ENCODE peak calls at places on chromosomes 11 and 22, in four cellular contexts. T, U, C and G are unnamed samples.

GRCh38 chr11:2519879-2520735 is 75.3 kb downstream of the KCNQ1 start:
- DNase-seq in C (peak), U (no peak), T (no peak), G (no peak)

GRCh38 chr11:20980736-20981135 is 311.4 kb downstream of the NELL1 start:
- DNase-seq in U (no peak), C (no peak), T (no peak), G (no peak)

GRCh38 chr22:24760708-24761306 is 13.7 kb downstream of the PIWIL3 start:
- DNase-seq in T (no peak), C (no peak), U (no peak), G (no peak)

GRCh38 chr22:22235564-22235963 is 9.0 kb upstream of the VPREB1 start:
- DNase-seq in U (peak), T (peak), C (peak), G (no peak)

GRCh38 chr22:37225481-37225880 is 13.2 kb upstream of the SSTR3 start:
- DNase-seq in C (no peak), U (no peak), T (peak), G (no peak)

GRCh38 chr11:60377737-60378136 is 595 bp upstream of the MS4A7 start:
- DNase-seq in T (peak), C (no peak), U (no peak), G (no peak)

GRCh38 chr22:23142546-23143105 is 836 bp upstream of the RSPH14 start:
- DNase-seq in T (no peak), C (no peak), U (no peak), G (no peak)

GRCh38 chr11:88315981-88316441 is 21.5 kb downstream of the CTSC start:
- DNase-seq in C (no peak), T (no peak), U (no peak), G (no peak)

GRCh38 chr11:6402561-6402981 is 12.3 kb downstream of the SMPD1 start:
- DNase-seq in T (peak), C (no peak), U (peak), G (no peak)

GRCh38 chr11:35337136-35337918 is 82.0 kb downstream of the SLC1A2 start:
- DNase-seq in U (no peak), C (peak), T (no peak), G (no peak)

GRCh38 chr11:126115820-126116319 is 53.2 kb upstream of the CDON start:
- DNase-seq in U (no peak), T (no peak), C (peak), G (peak)

GRCh38 chr22:43828711-43829447 is 16.8 kb upstream of the EFCAB6 start:
- DNase-seq in U (no peak), C (no peak), T (no peak), G (no peak)

GRCh38 chr22:29112102-29112501 is 39.3 kb downstream of the KREMEN1 start:
- DNase-seq in T (no peak), C (no peak), U (no peak), G (no peak)

GRCh38 chr22:32531955-32532818 is 57.6 kb downstream of the FBXO7 start:
- DNase-seq in C (peak), T (no peak), U (no peak), G (peak)

GRCh38 chr22:48742556-48743343 is 1084.9 kb downstream of the BRD1 start:
- DNase-seq in C (no peak), T (no peak), U (no peak), G (no peak)

GRCh38 chr11:60252208-60252566 is 9.2 kb upstream of the MS4A4E start:
- DNase-seq in T (no peak), C (no peak), U (no peak), G (no peak)

GRCh38 chr11:128188346-128189115 is 398.8 kb downstream of the ETS1 start:
- DNase-seq in T (no peak), C (no peak), U (no peak), G (no peak)

GRCh38 chr22:19719488-19720021 is 3.8 kb upstream of the GP1BB start:
- DNase-seq in T (no peak), U (no peak), C (no peak), G (no peak)

GRCh38 chr11:59368238-59369022 is 9.7 kb downstream of the OR5AN1 start:
- DNase-seq in C (no peak), U (no peak), T (no peak), G (no peak)

GRCh38 chr22:41902016-41902415 is 12.9 kb downstream of the SHISA8 start:
- DNase-seq in C (no peak), T (no peak), U (no peak), G (no peak)

GRCh38 chr22:41899992-41900651 is 14.8 kb downstream of the SHISA8 start:
- DNase-seq in U (no peak), T (no peak), C (no peak), G (no peak)

GRCh38 chr22:41899110-41899509 is 15.8 kb downstream of the SHISA8 start:
- DNase-seq in U (no peak), T (no peak), C (no peak), G (no peak)

GRCh38 chr22:41900652-41901312 is 14.1 kb downstream of the SHISA8 start:
- DNase-seq in C (no peak), T (no peak), U (no peak), G (no peak)

GRCh38 chr22:41898645-41899044 is 16.2 kb downstream of the SHISA8 start:
- DNase-seq in C (no peak), T (no peak), U (no peak), G (no peak)
- H3K27ac ChIP-seq in C (no peak), T (no peak), U (no peak), G (no peak)

GRCh38 chr11:70897429-70897828 is 354.9 kb downstream of the SHANK2 start:
- DNase-seq in U (no peak), C (no peak), T (no peak), G (no peak)

GRCh38 chr11:70900540-70900939 is 351.8 kb downstream of the SHANK2 start:
- DNase-seq in U (no peak), C (no peak), T (no peak), G (no peak)

GRCh38 chr11:70906101-70906500 is 346.3 kb downstream of the SHANK2 start:
- DNase-seq in T (no peak), U (no peak), C (no peak), G (no peak)

GRCh38 chr11:70899616-70900015 is 352.8 kb downstream of the SHANK2 start:
- DNase-seq in T (no peak), C (no peak), U (no peak), G (no peak)

GRCh38 chr11:70901951-70902521 is 350.3 kb downstream of the SHANK2 start:
- DNase-seq in U (no peak), T (no peak), C (no peak), G (no peak)
- H3K27ac ChIP-seq in U (no peak), T (no peak), C (no peak), G (no peak)

GRCh38 chr11:61956191-61957027 is 6.3 kb downstream of the BEST1 start:
- DNase-seq in C (no peak), T (no peak), U (no peak), G (no peak)
- H3K27ac ChIP-seq in C (no peak), T (no peak), U (no peak), G (no peak)

DNA sequence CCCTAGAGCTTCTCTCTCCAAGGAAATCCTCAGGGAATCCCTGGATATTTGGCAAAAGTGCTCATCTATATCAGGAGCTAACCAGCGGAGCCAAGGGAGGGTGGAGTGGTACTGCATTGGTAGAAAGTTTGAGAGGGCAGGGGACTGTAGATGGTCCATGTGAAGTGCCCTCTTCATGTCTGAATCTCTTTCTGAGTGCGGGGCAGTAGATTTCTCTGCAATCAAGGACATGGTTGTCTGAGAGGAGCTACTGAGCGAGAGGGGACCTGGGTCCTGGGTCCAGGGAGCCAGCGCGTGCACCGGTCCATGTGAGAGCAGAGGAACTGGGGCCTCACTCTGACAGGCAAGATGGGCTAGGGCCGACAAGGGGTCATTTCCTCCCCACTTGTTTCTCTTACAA is 716 bp downstream of the DIXDC1 start:
- DNase-seq in U (no peak), C (no peak), T (no peak), G (no peak)
- H3K27ac ChIP-seq in U (no peak), C (no peak), T (no peak), G (peak)

DNA sequence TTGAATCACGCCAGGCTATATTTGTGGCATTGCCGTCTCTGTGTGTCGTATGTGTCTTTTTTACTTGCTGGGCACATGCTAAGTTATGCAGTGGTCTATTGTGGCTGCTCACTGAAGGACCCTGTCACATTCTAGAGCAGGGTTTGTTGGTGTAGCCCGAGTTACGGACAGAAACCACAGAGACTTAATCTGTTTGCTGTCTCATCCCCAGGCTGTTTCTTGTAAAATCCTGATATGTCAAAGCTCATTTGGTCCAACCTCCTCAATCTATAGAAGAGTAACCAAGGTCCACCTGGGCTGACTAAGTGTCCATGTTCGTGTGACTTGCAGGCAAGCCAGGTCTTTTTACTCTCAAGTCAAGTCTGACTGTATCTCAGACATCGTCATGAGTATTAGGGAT is 5.0 kb downstream of the DPF2 start:
- DNase-seq in T (no peak), U (no peak), C (no peak), G (no peak)
- H3K27ac ChIP-seq in T (no peak), U (no peak), C (no peak), G (no peak)

GRCh38 chr22:27959335-27960090 is 40.5 kb upstream of the PITPNB start:
- DNase-seq in C (peak), T (no peak), U (no peak), G (no peak)
- H3K27ac ChIP-seq in C (no peak), T (no peak), U (no peak), G (no peak)